ENCODE peak calls at places on chromosomes 13 and 19, in six cellular contexts. W, T, D, S, B and R are unnamed samples.

GRCh38 chr19:2261438-2262172 is 5.4 kb upstream of the JSRP1 start:
- DNase-seq in W (peak; percentile 41), T (no peak), D (peak; percentile 60), S (peak; percentile 28), B (peak; percentile 57), R (peak; percentile 44)

GRCh38 chr13:80871481-80871880 is 530.6 kb upstream of the SPRY2 start:
- DNase-seq in W (no peak), T (no peak), D (no peak), S (no peak), B (no peak), R (no peak)

GRCh38 chr19:43841990-43842389 is 14.9 kb downstream of the ZNF283 start:
- DNase-seq in W (no peak), T (no peak), D (no peak), S (no peak), B (no peak), R (no peak)

GRCh38 chr13:38900188-38900587 is 90.4 kb downstream of the STOML3 start:
- DNase-seq in W (no peak), T (no peak), D (no peak), S (no peak), B (no peak), R (no peak)

GRCh38 chr19:3366761-3367571 is 583 bp downstream of the NFIC start:
- DNase-seq in W (no peak), T (no peak), D (no peak), S (no peak), B (no peak), R (no peak)

GRCh38 chr19:36850646-36851442 is at the start of gene ZNF345:
- DNase-seq in W (peak; percentile 81), T (no peak), D (peak; percentile 67), S (peak; percentile 86), B (peak; percentile 82), R (peak; percentile 90)

GRCh38 chr13:74683411-74683810 is 549.2 kb upstream of the KLF12 start:
- DNase-seq in W (no peak), T (no peak), D (no peak), S (no peak), B (no peak), R (no peak)

GRCh38 chr13:87779451-87779850 is 108.3 kb downstream of the SLITRK5 start:
- DNase-seq in W (no peak), T (no peak), D (no peak), S (no peak), B (no peak), R (no peak)

GRCh38 chr19:35901055-35901644 is 810 bp upstream of the NFKBID start:
- DNase-seq in W (no peak), T (no peak), D (no peak), S (no peak), B (no peak), R (no peak)

GRCh38 chr19:5850743-5851293 is 431 bp downstream of the FUT3 start:
- DNase-seq in W (no peak), T (no peak), D (no peak), S (no peak), B (no peak), R (no peak)

GRCh38 chr13:97855570-97855970 is 97.9 kb upstream of the IPO5 start:
- DNase-seq in W (no peak), T (no peak), D (peak; percentile 8), S (no peak), B (no peak), R (peak; percentile 44)

GRCh38 chr19:4967738-4968461 is 1.0 kb upstream of the KDM4B start:
- DNase-seq in W (no peak), T (no peak), D (no peak), S (no peak), B (no peak), R (no peak)

GRCh38 chr19:7618366-7618765 is 11.0 kb downstream of the XAB2 start:
- DNase-seq in W (no peak), T (no peak), D (no peak), S (no peak), B (no peak), R (no peak)

GRCh38 chr13:35838356-35838755 is 292.8 kb downstream of the DCLK1 start:
- DNase-seq in W (no peak), T (no peak), D (no peak), S (no peak), B (no peak), R (no peak)

GRCh38 chr19:48120505-48120904 is 9.9 kb upstream of the PLA2G4C start:
- DNase-seq in W (no peak), T (no peak), D (no peak), S (no peak), B (no peak), R (no peak)

GRCh38 chr13:44365008-44365407 is 8.6 kb upstream of the SERP2 start:
- DNase-seq in W (no peak), T (no peak), D (no peak), S (no peak), B (no peak), R (no peak)

GRCh38 chr13:69947577-69947976 is 160.0 kb upstream of the ATXN8OS start:
- DNase-seq in W (no peak), T (no peak), D (no peak), S (no peak), B (no peak), R (no peak)

GRCh38 chr19:53808710-53809125 is 15.4 kb downstream of the NLRP12 start:
- DNase-seq in W (no peak), T (no peak), D (no peak), S (no peak), B (no peak), R (peak; percentile 57)